ENCODE peak calls at places on chromosomes 11 and 22, in seven cellular contexts. T, C, E, I, Y, F and V are unnamed samples.

GRCh38 chr11:23423119-23423518 is 562.8 kb upstream of the CCDC179 start:
- DNase-seq in T (no peak), C (no peak), E (no peak), I (no peak), Y (peak; percentile 76), F (no peak), V (no peak)

GRCh38 chr22:27888310-27888709 is 30.7 kb downstream of the PITPNB start:
- DNase-seq in T (no peak), C (no peak), E (no peak), I (no peak), Y (no peak), F (no peak), V (no peak)

GRCh38 chr11:20451568-20451967 is 64.1 kb downstream of the PRMT3 start:
- DNase-seq in T (no peak), C (no peak), E (no peak), I (no peak), Y (no peak), F (no peak), V (no peak)

GRCh38 chr22:44351685-44352377 is 39.1 kb upstream of the SHISAL1 start:
- DNase-seq in T (no peak), C (no peak), E (no peak), I (peak; percentile 23), Y (peak; percentile 67), F (no peak), V (no peak)

GRCh38 chr11:23540101-23540561 is 679.9 kb upstream of the CCDC179 start:
- DNase-seq in T (no peak), C (no peak), E (no peak), I (peak; percentile 61), Y (no peak), F (no peak), V (no peak)

GRCh38 chr11:86120807-86121206 is 51.9 kb upstream of the PICALM start:
- DNase-seq in T (no peak), C (no peak), E (no peak), I (no peak), Y (no peak), F (no peak), V (no peak)

GRCh38 chr11:113311536-113311935 is 2.8 kb upstream of the TTC12 start:
- DNase-seq in T (no peak), C (no peak), E (no peak), I (no peak), Y (no peak), F (no peak), V (no peak)

GRCh38 chr11:119702261-119702591 is 26.8 kb downstream of the NECTIN1 start:
- DNase-seq in T (no peak), C (no peak), E (no peak), I (no peak), Y (no peak), F (no peak), V (no peak)

GRCh38 chr11:21986361-21986760 is 206.5 kb upstream of the ANO5 start:
- DNase-seq in T (no peak), C (no peak), E (no peak), I (no peak), Y (no peak), F (no peak), V (no peak)

GRCh38 chr11:31798057-31799035 is 12.8 kb downstream of the PAX6 start:
- DNase-seq in T (no peak), C (no peak), E (no peak), I (no peak), Y (no peak), F (no peak), V (no peak)

GRCh38 chr11:6862961-6863360 is at the start of gene OR10A2:
- DNase-seq in T (no peak), C (no peak), E (no peak), I (no peak), Y (no peak), F (no peak), V (no peak)

GRCh38 chr22:47055461-47055860 is 293.0 kb downstream of the TBC1D22A start:
- DNase-seq in T (no peak), C (no peak), E (no peak), I (no peak), Y (no peak), F (no peak), V (no peak)

GRCh38 chr11:16831281-16832192 is 93.1 kb downstream of the C11orf58 start:
- DNase-seq in T (no peak), C (no peak), E (no peak), I (no peak), Y (no peak), F (no peak), V (no peak)

GRCh38 chr11:4560462-4560861 is 15.5 kb downstream of the OR52M1 start:
- DNase-seq in T (no peak), C (no peak), E (no peak), I (no peak), Y (no peak), F (no peak), V (no peak)

GRCh38 chr22:20055144-20055543 is 24.9 kb upstream of the DGCR8 start:
- DNase-seq in T (no peak), C (no peak), E (no peak), I (no peak), Y (no peak), F (no peak), V (no peak)

GRCh38 chr22:20524004-20524481 is 16.6 kb downstream of the MED15 start:
- DNase-seq in T (peak; percentile 51), C (no peak), E (no peak), I (no peak), Y (no peak), F (no peak), V (no peak)

GRCh38 chr22:17797721-17798559 is 23.7 kb upstream of the BID start:
- DNase-seq in T (no peak), C (no peak), E (no peak), I (no peak), Y (no peak), F (no peak), V (no peak)

GRCh38 chr11:95877288-95877687 is 46.6 kb downstream of the MTMR2 start:
- DNase-seq in T (no peak), C (no peak), E (no peak), I (peak; percentile 44), Y (no peak), F (no peak), V (no peak)

GRCh38 chr11:28108909-28109308 is 721 bp downstream of the METTL15 start:
- DNase-seq in T (no peak), C (no peak), E (no peak), I (peak; percentile 53), Y (no peak), F (no peak), V (no peak)